ENCODE peak calls at places on chromosomes 2 and 18, in nine cellular contexts. R, O, F, M, S, I, L, A and W are unnamed samples.

GRCh38 chr2:19835818-19836281 is 65.9 kb downstream of the TTC32 start:
- DNase-seq in R (no peak), O (no peak), F (peak; percentile 55), M (peak; percentile 68), S (no peak), I (peak; percentile 65), L (no peak), A (no peak), W (no peak)

GRCh38 chr2:82650038-82650437 is 1809.0 kb downstream of the SUCLG1 start:
- DNase-seq in R (peak; percentile 3), O (no peak), F (no peak), M (no peak), S (no peak), I (no peak), L (no peak), A (no peak), W (no peak)

GRCh38 chr2:9984861-9985480 is 33.5 kb downstream of the GRHL1 start:
- DNase-seq in R (peak; percentile 50), O (no peak), F (no peak), M (peak; percentile 88), S (no peak), I (no peak), L (peak; percentile 75), A (no peak), W (no peak)

GRCh38 chr18:25310045-25310444 is 41.9 kb downstream of the ZNF521 start:
- DNase-seq in R (peak; percentile 68), O (no peak), F (no peak), M (peak; percentile 81), S (peak; percentile 74), I (no peak), L (peak; percentile 55), A (peak; percentile 55), W (no peak)

GRCh38 chr2:187523325-187523724 is 30.9 kb downstream of the TFPI start:
- DNase-seq in R (no peak), O (no peak), F (no peak), M (no peak), S (no peak), I (no peak), L (no peak), A (no peak), W (no peak)

GRCh38 chr18:73980289-73980979 is 167.2 kb downstream of the FBXO15 start:
- DNase-seq in R (peak; percentile 42), O (no peak), F (no peak), M (no peak), S (no peak), I (no peak), L (no peak), A (peak; percentile 75), W (no peak)

GRCh38 chr18:44866103-44866502 is 185.4 kb downstream of the SETBP1 start:
- DNase-seq in R (no peak), O (no peak), F (no peak), M (no peak), S (no peak), I (no peak), L (no peak), A (no peak), W (no peak)

GRCh38 chr18:58928401-58928800 is 63.7 kb downstream of the ZNF532 start:
- DNase-seq in R (no peak), O (no peak), F (no peak), M (no peak), S (no peak), I (no peak), L (no peak), A (no peak), W (no peak)

GRCh38 chr2:120239488-120240287 is 13.0 kb upstream of the RALB start:
- DNase-seq in R (peak; percentile 93), O (peak; percentile 47), F (no peak), M (peak; percentile 91), S (peak; percentile 88), I (no peak), L (peak; percentile 82), A (peak; percentile 92), W (no peak)

GRCh38 chr18:68114989-68115388 is 598.5 kb upstream of the DSEL start:
- DNase-seq in R (no peak), O (no peak), F (no peak), M (no peak), S (no peak), I (no peak), L (no peak), A (no peak), W (no peak)

GRCh38 chr2:228446732-228447131 is 265.2 kb upstream of the SPHKAP start:
- DNase-seq in R (peak; percentile 15), O (no peak), F (no peak), M (peak; percentile 1), S (peak; percentile 3), I (no peak), L (no peak), A (no peak), W (no peak)

GRCh38 chr2:79100301-79100700 is 12.5 kb upstream of the REG1B start:
- DNase-seq in R (no peak), O (no peak), F (no peak), M (no peak), S (no peak), I (no peak), L (no peak), A (no peak), W (no peak)

GRCh38 chr2:79101024-79101423 is 13.2 kb upstream of the REG1B start:
- DNase-seq in R (no peak), O (no peak), F (no peak), M (no peak), S (no peak), I (no peak), L (no peak), A (no peak), W (no peak)

GRCh38 chr2:79103199-79103598 is 15.4 kb upstream of the REG1B start:
- DNase-seq in R (no peak), O (no peak), F (no peak), M (no peak), S (no peak), I (no peak), L (no peak), A (no peak), W (no peak)

GRCh38 chr2:79105259-79105658 is 15.0 kb upstream of the REG1A start:
- DNase-seq in R (no peak), O (no peak), F (no peak), M (no peak), S (no peak), I (no peak), L (no peak), A (no peak), W (no peak)
- TF ChIP-seq CTCF in R (no peak), O (no peak), F (no peak), M (no peak), S (no peak), I (no peak), L (peak; percentile 16), A (no peak), W (no peak)

DNA sequence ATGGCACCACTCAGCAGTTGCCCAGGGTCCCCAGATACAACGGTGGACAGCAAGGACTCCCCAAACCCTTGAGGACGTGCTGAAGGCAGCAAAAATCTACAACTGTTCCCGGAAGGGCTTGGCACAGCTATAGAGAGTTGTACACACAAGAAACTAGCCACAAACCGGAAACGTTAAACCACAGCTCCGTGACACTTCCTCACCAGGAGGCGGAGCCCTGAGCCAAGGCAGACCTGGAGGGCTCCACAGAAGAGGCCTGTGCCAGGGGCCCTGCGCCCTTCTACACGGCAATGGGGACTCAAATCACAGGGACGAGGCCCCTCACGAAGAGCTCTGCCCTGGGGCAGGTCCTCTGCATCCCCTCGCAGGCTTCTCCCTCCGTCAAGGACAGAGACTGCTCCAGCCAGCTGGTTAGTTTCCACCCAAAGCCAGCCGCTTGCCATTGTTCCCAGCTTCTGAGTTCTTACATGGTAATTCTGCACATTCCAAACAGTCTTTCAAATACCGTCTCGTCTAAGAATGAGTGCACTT is 133.3 kb downstream of the HDAC4 start:
- DNase-seq in R (peak; percentile 84), O (no peak), F (peak; percentile 73), M (peak; percentile 87), S (peak; percentile 88), I (peak; percentile 83), L (peak; percentile 37), A (peak; percentile 80), W (peak; percentile 98)
- TF ChIP-seq CTCF in R (no peak), O (peak; percentile 28), F (peak; percentile 50), M (no peak), S (peak; percentile 46), I (peak; percentile 21), L (peak; percentile 32), A (peak; percentile 47), W (no peak)

GRCh38 chr2:8627692-8628085 is 54.2 kb upstream of the ID2 start:
- DNase-seq in R (no peak), O (no peak), F (no peak), M (no peak), S (no peak), I (no peak), L (no peak), A (no peak), W (no peak)

GRCh38 chr2:8627019-8627691 is 54.7 kb upstream of the ID2 start:
- DNase-seq in R (no peak), O (no peak), F (no peak), M (no peak), S (no peak), I (no peak), L (no peak), A (peak; percentile 50), W (no peak)

GRCh38 chr2:8629402-8629801 is 52.5 kb upstream of the ID2 start:
- DNase-seq in R (no peak), O (no peak), F (no peak), M (no peak), S (no peak), I (no peak), L (no peak), A (no peak), W (no peak)

GRCh38 chr2:8628870-8629209 is 53.0 kb upstream of the ID2 start:
- DNase-seq in R (no peak), O (no peak), F (no peak), M (no peak), S (no peak), I (no peak), L (no peak), A (no peak), W (no peak)

DNA sequence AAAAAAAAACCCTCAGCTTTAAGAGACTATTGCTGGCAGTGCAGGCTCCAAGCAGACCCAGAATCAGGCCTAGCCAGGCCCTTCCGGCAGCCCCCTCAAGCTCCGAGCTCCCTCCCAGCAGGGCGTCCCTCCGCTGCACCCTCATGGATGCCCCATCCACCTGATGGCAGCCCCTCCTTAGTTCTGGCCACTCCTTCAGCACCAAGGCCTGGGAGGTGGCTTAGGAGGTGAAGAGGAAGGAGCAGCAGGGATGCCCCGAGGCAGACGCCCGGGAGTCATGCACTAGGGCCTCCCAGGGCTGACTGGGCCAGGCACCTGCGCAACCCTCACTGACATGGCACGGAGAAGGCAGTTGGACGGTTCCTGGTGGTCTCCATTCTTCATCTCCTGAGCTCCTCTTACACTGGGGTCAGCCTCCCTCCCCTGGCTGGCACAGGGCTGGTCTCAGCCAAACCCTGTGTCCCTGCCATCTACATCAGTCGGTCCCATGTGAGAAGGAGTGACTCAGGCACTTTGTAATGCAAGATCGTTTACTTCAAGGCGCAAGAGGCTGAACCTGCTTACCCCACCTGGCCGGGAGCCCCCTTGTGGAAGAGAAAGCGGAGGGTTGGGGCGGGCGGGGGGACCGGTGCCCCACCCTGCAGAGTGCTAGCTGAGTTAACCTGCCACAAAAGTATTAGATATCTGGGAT is 53.5 kb upstream of the ID2 start:
- DNase-seq in R (no peak), O (no peak), F (peak; percentile 7), M (no peak), S (no peak), I (no peak), L (no peak), A (peak; percentile 39), W (no peak)
- TF ChIP-seq CTCF in R (no peak), O (no peak), F (no peak), M (no peak), S (no peak), I (no peak), L (no peak), A (peak; percentile 13), W (no peak)

GRCh38 chr2:8697190-8697589 is 15.3 kb downstream of the ID2 start:
- DNase-seq in R (no peak), O (no peak), F (no peak), M (no peak), S (no peak), I (no peak), L (no peak), A (no peak), W (no peak)
- TF ChIP-seq CTCF in R (no peak), O (no peak), F (no peak), M (no peak), S (no peak), I (no peak), L (no peak), A (no peak), W (no peak)